ENCODE peak calls at places on chromosomes 4 and X, in five cellular contexts. P is K562, S is IMR-90, N is A549, Y is GM12878. E is an unnamed sample.

GRCh38 chr4:140308366-140309123 is 64.9 kb upstream of the SCOC start:
- DNase-seq in P (no peak), Y (no peak), N (no peak), S (peak; percentile 98), E (no peak)

GRCh38 chr4:100517864-100518341 is at the start of gene EMCN:
- DNase-seq in N (no peak), S (no peak), P (no peak), Y (no peak), E (no peak)

GRCh38 chr4:2390146-2390545 is 28.3 kb downstream of the ZFYVE28 start:
- DNase-seq in P (peak; percentile 66), S (no peak), Y (no peak), N (no peak), E (peak; percentile 15)

GRCh38 chrX:151680805-151681204 is 14.5 kb upstream of the PRRG3 start:
- DNase-seq in P (peak; percentile 62), S (peak; percentile 2), N (peak; percentile 13), Y (peak; percentile 12), E (peak; percentile 45)

GRCh38 chr4:7392438-7393374 is 42.0 kb downstream of the PSAPL1 start:
- DNase-seq in S (peak; percentile 16), Y (no peak), N (no peak), P (no peak), E (no peak)

GRCh38 chr4:56817840-56818491 is 3.5 kb downstream of the SPINK2 start:
- DNase-seq in Y (peak; percentile 92), P (no peak), S (no peak), N (no peak), E (no peak)

GRCh38 chr4:76897522-76898384 is at the start of gene SOWAHB:
- DNase-seq in S (no peak), N (peak; percentile 10), P (no peak), Y (no peak), E (peak; percentile 40)

GRCh38 chr4:57089549-57089948 is 20.6 kb downstream of the IGFBP7 start:
- DNase-seq in N (no peak), Y (no peak), P (no peak), S (no peak), E (no peak)

GRCh38 chr4:184255361-184255760 is 37.7 kb upstream of the ENPP6 start:
- DNase-seq in P (no peak), Y (no peak), S (no peak), N (no peak), E (no peak)

GRCh38 chr4:105894570-105895323 is 524 bp upstream of the NPNT start:
- DNase-seq in N (no peak), Y (no peak), P (no peak), S (no peak), E (no peak)

GRCh38 chr4:150229538-150229937 is 151.3 kb downstream of the DCLK2 start:
- DNase-seq in P (no peak), S (peak; percentile 93), Y (no peak), N (no peak), E (no peak)

GRCh38 chr4:90745176-90745575 is 618.0 kb downstream of the CCSER1 start:
- DNase-seq in S (no peak), Y (no peak), N (peak; percentile 10), P (no peak), E (no peak)

DNA sequence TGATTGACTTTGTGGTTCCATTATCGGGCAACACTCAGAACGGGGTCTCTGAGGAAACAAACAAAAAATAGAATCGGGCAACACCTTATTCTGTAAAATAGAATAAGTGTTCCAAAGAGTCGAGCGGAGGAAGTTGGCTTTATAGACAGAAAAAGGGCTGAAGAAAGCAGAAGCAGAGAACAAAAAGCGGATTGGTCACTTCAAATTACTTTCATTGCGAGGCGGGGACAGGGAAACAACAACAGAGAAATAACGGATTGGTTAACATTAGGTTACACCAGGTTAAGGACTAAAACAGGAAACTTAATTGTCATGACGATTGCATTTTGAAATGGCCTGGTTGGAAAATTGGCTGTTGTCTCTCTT is 407 bp upstream of the COQ2 start:
- DNase-seq in S (peak; percentile 29), Y (no peak), P (peak; percentile 46), N (peak; percentile 15), E (no peak)
- TF ChIP-seq SMC3 in S (no peak), Y (no peak), P (no peak), N (no peak), E (no peak)

GRCh38 chrX:152917969-152918579 is 20.2 kb downstream of the ZNF185 start:
- DNase-seq in S (no peak), P (no peak), N (no peak), Y (no peak), E (no peak)

GRCh38 chrX:152913915-152914314 is 16.0 kb downstream of the ZNF185 start:
- DNase-seq in Y (no peak), S (no peak), N (no peak), P (no peak), E (no peak)

GRCh38 chrX:152912641-152913040 is 14.8 kb downstream of the ZNF185 start:
- DNase-seq in N (no peak), S (no peak), Y (no peak), P (no peak), E (no peak)

GRCh38 chrX:152913354-152913753 is 15.5 kb downstream of the ZNF185 start:
- DNase-seq in P (no peak), N (no peak), S (no peak), Y (no peak), E (no peak)

DNA sequence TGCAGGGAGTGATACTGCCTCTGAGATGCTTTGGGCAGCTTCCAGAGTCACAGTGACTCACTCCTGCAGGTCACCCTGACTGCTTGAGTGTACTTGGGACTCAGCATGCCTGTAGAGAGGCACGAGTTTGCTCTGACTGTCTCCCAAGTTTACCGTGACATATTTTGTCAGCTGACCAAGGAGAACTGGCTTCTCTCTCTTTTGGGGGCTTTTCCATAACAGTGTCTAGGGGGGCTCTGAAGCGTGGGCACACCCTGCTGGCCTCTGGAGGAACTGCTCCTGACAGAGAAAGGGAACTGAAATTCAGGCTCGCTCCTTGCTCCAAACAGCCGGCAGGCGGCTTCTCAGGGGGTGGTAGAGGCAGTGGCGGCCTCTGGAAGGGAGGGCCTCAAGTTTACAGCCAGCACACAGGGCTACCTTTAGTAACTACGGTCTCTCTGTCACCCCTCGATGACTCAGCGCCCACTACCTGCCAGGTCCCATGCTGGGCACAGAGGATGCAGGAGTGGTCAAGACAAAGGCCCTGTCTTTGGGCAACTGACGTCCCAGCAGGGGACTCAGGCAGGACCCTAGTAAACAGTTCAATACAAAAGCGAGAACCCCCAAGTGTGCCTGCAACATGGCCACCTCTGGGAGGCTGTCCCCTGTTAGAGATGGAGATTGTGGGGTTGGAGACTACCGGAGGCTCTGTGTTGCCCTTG is 17.8 kb downstream of the ZNF185 start:
- DNase-seq in S (peak; percentile 79), N (peak; percentile 51), P (peak; percentile 66), Y (no peak), E (peak; percentile 22)
- TF ChIP-seq SMC3 in S (peak; percentile 36), N (peak; percentile 23), P (peak; percentile 27), Y (peak; percentile 42), E (peak; percentile 3)

DNA sequence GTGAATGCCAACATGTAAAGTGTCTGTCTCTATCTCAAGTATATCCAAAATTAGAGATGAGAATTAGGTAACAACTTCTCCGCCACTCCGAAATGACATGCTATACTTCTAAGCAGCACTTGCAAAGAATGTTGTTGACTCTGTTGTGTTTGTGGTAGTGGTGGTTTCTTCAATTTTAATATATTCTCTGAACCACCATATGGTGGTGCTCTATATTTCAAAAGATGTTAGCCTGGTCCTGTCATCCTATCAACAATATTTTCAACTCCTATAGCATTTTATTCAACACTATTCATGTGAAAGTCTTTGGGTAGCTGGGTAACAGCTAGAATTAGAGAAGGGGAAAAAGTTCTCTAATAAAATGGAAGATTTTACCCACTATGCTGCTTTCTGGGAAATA is 1622.8 kb upstream of the IGFBP7 start:
- DNase-seq in N (no peak), Y (no peak), P (no peak), S (no peak), E (no peak)
- TF ChIP-seq SMC3 in N (no peak), Y (no peak), P (no peak), S (no peak), E (no peak)

GRCh38 chrX:102341867-102342266 is 94.9 kb downstream of the NXF2 start:
- DNase-seq in Y (no peak), P (no peak), S (no peak), N (no peak), E (no peak)

DNA sequence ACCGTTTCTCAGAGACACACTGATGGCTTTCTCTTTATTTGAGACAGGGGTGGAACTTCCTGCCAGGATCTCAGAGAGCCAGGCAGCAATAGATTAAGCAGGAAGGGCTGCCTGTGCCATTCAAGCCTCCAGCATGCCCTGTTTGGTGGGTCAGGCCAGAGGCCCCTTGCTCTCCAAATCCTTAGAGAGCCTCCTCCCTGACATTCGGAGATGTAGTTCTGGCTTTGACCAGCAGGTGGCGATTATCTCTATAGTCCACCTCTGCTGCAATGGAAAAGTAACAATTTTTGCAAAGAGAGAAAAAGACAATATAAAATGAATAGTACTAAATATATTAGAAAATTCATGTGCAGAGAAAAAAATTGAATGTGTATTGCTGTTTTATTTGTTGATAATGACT is 93.9 kb downstream of the NXF2B start:
- DNase-seq in Y (no peak), P (peak; percentile 21), N (peak; percentile 2), S (peak; percentile 34), E (peak; percentile 6)
- TF ChIP-seq SMC3 in Y (peak; percentile 52), P (no peak), N (peak; percentile 57), S (peak; percentile 51), E (no peak)

GRCh38 chrX:115958687-115959359 is 211.7 kb upstream of the AGTR2 start:
- DNase-seq in S (no peak), Y (no peak), N (no peak), P (no peak), E (no peak)
- TF ChIP-seq SMC3 in S (no peak), Y (peak; percentile 13), N (no peak), P (no peak), E (no peak)

GRCh38 chr4:12409507-12410190 is 981.0 kb upstream of the HS3ST1 start:
- DNase-seq in Y (no peak), P (no peak), S (no peak), N (no peak), E (no peak)
- TF ChIP-seq SMC3 in Y (no peak), P (no peak), S (no peak), N (no peak), E (no peak)

GRCh38 chrX:132226169-132226568 is 6.9 kb upstream of the RAP2C start:
- DNase-seq in S (peak; percentile 15), N (no peak), Y (no peak), P (no peak), E (no peak)

GRCh38 chrX:132231587-132231986 is 12.3 kb upstream of the RAP2C start:
- DNase-seq in Y (no peak), P (no peak), N (no peak), S (no peak), E (no peak)

DNA sequence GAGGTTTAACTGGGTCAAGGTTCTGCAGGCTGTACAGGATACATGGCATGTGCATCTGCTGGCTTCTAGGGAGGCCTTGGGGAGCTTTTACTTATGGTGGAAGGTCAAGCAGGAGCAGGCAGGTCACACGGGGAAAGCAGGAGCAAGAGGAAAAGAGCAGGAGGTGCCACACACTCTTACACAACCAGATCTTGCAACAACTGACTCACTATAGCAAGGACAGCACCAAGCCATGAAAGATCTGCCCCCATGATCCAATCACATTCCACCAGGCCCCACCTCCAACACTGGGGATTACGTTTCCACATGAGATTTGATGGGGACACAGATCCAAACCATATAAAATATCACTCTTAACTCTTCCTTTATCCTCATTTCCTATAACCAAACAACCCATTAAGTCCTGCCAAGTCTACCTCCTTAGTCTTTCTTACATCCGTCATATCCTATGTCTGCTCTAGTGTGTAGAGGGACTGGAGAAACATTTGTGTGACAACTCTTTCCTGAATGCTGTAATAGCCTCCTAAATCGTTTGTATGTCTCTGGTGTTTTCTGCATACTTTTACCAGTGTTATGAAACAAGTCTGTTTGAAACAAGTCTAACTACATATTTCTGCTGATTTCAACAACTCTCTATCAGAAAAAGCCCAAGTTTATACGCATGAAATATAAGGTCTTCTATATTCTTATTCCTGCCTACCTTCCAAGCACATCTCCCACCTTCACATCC is 8.3 kb upstream of the RAP2C start:
- DNase-seq in P (no peak), Y (no peak), N (no peak), S (peak; percentile 27), E (no peak)
- TF ChIP-seq SMC3 in P (no peak), Y (no peak), N (no peak), S (no peak), E (no peak)